ENCODE peak calls at places on chromosomes 16 and 17, in nine cellular contexts. G is transverse colon, B is Peyer's patch, N is adrenal gland, C is prostate gland, V is uterus, Z is H1, L is ovary, K is A549. A is an unnamed sample. For H3K4me1, the result is how much of the 10 kb centered on the place peaks cover.

GRCh38 chr17:2688351-2689342 is 22.9 kb downstream of the CLUH start:
- DNase-seq in Z (no peak), V (peak), G (no peak), L (no peak), K (no peak), N (peak), B (peak), C (no peak), A (peak)

GRCh38 chr17:59418732-59419166 is 87.3 kb downstream of the YPEL2 start:
- DNase-seq in L (no peak), G (no peak), B (no peak), V (peak), K (no peak), N (no peak), C (no peak), Z (no peak), A (no peak)

GRCh38 chr16:67372664-67373063 is 20.6 kb downstream of the TPPP3 start:
- DNase-seq in B (no peak), L (no peak), V (no peak), N (no peak), K (peak), G (no peak), C (no peak), Z (no peak), A (no peak)

GRCh38 chr16:26987631-26988030 is 79.1 kb upstream of the C16orf82 start:
- DNase-seq in Z (no peak), N (no peak), G (peak), B (peak), V (no peak), L (no peak), K (no peak), C (no peak), A (no peak)

GRCh38 chr17:48139948-48140347 is 32.4 kb downstream of the SNX11 start:
- DNase-seq in L (no peak), Z (no peak), V (no peak), B (peak), N (no peak), G (no peak), K (no peak), C (no peak), A (no peak)

GRCh38 chr17:65930140-65930715 is 261.7 kb downstream of the CEP112 start:
- DNase-seq in L (no peak), Z (no peak), B (no peak), G (no peak), V (no peak), K (no peak), C (no peak), N (no peak), A (no peak)

GRCh38 chr17:9824094-9824493 is 1.6 kb upstream of the GLP2R start:
- DNase-seq in G (no peak), L (no peak), C (no peak), K (peak), Z (no peak), N (no peak), B (no peak), V (no peak), A (no peak)

GRCh38 chr16:76446251-76446650 is 169.1 kb downstream of the CNTNAP4 start:
- DNase-seq in B (no peak), V (no peak), K (no peak), G (no peak), L (no peak), N (no peak), Z (no peak), C (no peak), A (no peak)

GRCh38 chr17:44204453-44204882 is 4.8 kb upstream of the ATXN7L3 start:
- DNase-seq in L (no peak), N (peak), B (no peak), Z (no peak), K (no peak), C (no peak), G (no peak), V (no peak), A (no peak)

GRCh38 chr17:68613739-68614298 is 12.7 kb upstream of the FAM20A start:
- DNase-seq in V (peak), Z (peak), N (no peak), L (no peak), C (no peak), G (no peak), K (peak), B (no peak), A (no peak)

GRCh38 chr17:78497115-78497540 is 80.1 kb downstream of the DNAH17 start:
- DNase-seq in B (peak), Z (peak), G (peak), V (peak), L (peak), C (peak), N (peak), K (peak), A (peak)

GRCh38 chr16:19926449-19927390 is 42.1 kb upstream of the GPRC5B start:
- DNase-seq in G (no peak), C (no peak), Z (no peak), N (no peak), K (peak), V (no peak), B (no peak), L (no peak), A (no peak)

GRCh38 chr17:6502142-6502541 is 54.2 kb downstream of the PITPNM3 start:
- DNase-seq in B (peak), N (no peak), G (no peak), V (no peak), K (no peak), Z (no peak), C (no peak), L (peak), A (no peak)

GRCh38 chr17:7173687-7174602 is 5.2 kb downstream of the ASGR1 start:
- DNase-seq in V (peak), N (peak), Z (peak), G (peak), K (no peak), C (peak), L (peak), B (no peak), A (peak)

GRCh38 chr16:7765079-7765550 is 432.5 kb downstream of the RBFOX1 start:
- DNase-seq in V (no peak), B (no peak), K (no peak), C (no peak), G (no peak), N (no peak), L (no peak), Z (peak), A (no peak)

GRCh38 chr17:78973196-78973595 is 6.5 kb downstream of the LGALS3BP start:
- DNase-seq in L (no peak), B (no peak), V (peak), C (no peak), K (no peak), N (no peak), G (no peak), Z (no peak), A (no peak)

DNA sequence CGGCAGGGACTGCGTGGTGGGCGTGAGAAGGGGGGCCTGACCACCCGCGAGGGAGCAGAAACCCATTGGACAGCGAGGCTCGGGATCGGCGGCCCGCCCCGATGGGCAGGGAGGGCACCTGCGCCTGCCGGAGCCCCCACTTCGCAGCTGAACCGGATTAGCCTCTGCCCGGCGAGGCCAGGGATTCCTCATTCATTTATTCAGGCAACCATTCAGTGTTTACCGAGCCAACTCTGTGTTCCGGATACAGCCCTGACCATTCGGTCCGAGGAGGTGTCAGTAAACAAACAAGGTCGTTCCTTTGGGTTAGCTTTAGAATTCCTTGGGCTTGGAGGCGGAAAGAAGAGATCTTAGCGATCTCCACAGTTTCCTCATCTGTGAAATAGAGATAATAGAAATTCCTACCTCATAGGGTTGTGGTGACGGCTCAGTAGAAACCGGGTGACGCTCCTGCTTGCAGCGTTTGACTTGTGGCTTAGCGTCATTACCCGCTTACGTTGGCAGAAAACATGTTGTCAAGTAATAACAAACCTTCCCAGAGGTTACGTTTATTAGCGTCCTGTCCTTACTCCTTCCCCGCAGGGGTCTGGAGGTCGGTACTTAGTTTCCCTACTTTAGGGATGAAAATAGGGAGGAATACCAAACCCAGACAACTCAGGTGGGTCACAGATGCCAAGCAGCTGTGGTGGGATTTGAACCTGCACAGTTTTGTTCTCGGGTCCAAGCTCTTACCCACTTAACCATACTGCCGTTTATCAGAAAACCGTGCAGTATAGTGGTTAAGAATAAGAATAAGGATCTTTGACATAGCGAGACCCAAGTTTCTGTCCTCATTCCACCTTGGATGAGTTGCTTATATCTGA is 893 bp downstream of the POLR3E start:
- DNase-seq in V (peak), C (peak), Z (no peak), N (peak), L (peak), K (peak), B (peak), G (peak), A (peak)
- TF ChIP-seq POLR2A in V (no peak), C (no peak), Z (peak), N (no peak), L (no peak), K (no peak), B (no peak), G (no peak), A (peak)

GRCh38 chr17:20189979-20190378 is 180.8 kb downstream of the SPECC1 start:
- DNase-seq in Z (no peak), C (no peak), G (no peak), B (no peak), V (no peak), K (no peak), N (no peak), L (no peak), A (no peak)
- H3K27ac ChIP-seq in Z (peak), C (no peak), G (peak), B (peak), V (no peak), K (no peak), N (peak), L (no peak), A (no peak)

DNA sequence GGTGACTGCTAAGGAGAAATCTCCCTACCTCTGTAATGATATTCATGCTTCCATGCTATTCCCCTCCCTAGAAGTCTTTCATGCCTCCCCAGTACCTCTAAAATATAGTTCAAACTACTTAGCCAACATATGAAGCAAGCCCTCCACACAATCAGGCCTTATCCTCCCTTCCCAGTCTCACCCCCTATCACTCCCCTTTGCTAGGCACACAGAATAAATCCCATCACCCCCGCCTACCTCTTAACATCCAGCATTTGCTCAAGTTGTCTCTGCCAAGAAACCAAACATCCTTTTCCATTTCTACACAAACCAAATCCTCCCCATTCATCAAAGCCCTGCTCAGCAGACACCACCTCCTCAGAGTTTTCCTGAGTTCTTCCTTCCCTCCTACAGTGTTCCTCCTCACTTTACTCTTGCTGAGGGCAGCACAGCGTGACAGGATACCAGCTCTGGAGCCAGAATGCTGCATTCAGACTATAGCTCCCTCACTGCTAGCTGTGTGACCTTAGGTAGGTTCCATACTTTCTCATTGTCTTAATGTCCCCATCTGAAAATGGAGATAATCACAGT is 7.0 kb downstream of the TOM1L2 start:
- DNase-seq in Z (no peak), V (no peak), L (no peak), K (no peak), G (no peak), B (no peak), C (no peak), N (no peak), A (no peak)
- H3K4me1 ChIP-seq in Z (under half), V (under half), L (under half), K (under half), G (under half), B (under half), C (under half), N (under half), A (under half)

GRCh38 chr17:1173456-1174370 is 6.1 kb downstream of the ABR start:
- DNase-seq in C (no peak), L (no peak), K (no peak), G (no peak), B (no peak), N (no peak), Z (no peak), V (no peak), A (no peak)
- TF ChIP-seq POLR2A in C (no peak), L (no peak), K (no peak), G (no peak), B (no peak), N (no peak), Z (no peak), V (no peak), A (no peak)

DNA sequence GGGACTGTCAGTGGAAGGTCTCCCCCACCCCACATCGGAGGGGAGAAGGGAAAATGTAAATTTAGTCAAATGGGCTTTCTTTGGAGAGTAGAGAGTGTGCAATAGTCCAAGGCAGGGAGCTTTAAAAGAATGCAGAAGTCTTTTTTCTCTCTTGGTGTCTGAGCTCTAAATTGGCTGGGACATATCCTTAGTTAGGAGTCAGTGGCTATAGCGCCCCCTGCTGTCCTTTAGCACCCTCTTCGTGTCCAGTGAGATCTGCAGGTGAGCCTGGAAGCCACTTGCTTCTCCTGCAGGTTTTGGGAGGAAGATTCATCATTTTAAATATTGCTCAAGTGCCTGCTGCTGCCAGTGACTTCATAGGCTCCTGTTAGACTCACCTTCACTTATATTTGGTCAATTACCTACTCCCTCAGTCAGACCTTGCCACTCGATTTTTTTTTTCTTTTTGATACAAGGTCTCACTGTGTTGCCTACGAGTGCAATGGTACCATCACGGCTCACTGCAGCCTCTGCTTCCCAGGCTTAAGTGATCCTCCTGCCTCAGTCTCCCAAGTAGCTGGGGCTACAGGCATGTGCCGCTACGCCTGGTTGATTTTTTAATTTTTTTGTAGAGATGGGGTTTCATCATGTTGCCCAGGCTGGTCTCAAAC is 174.8 kb downstream of the PRKCB start:
- DNase-seq in V (peak), L (peak), N (peak), C (peak), Z (peak), K (peak), B (peak), G (peak), A (peak)
- H3K27ac ChIP-seq in V (no peak), L (no peak), N (no peak), C (no peak), Z (no peak), K (no peak), B (no peak), G (no peak), A (no peak)

GRCh38 chr17:57092779-57093178 is 7.7 kb downstream of the AKAP1 start:
- DNase-seq in Z (no peak), G (no peak), V (peak), N (no peak), L (no peak), B (no peak), K (no peak), C (no peak), A (no peak)

GRCh38 chr17:57089391-57089790 is 4.3 kb downstream of the AKAP1 start:
- DNase-seq in Z (no peak), G (no peak), V (no peak), L (no peak), B (no peak), N (no peak), C (no peak), K (no peak), A (no peak)

GRCh38 chr17:57090560-57091185 is 5.6 kb downstream of the AKAP1 start:
- DNase-seq in K (no peak), Z (no peak), L (no peak), N (no peak), C (no peak), V (no peak), B (no peak), G (no peak), A (no peak)

GRCh38 chr17:57092171-57092570 is 7.1 kb downstream of the AKAP1 start:
- DNase-seq in B (no peak), N (no peak), V (peak), C (no peak), K (no peak), Z (no peak), L (no peak), G (no peak), A (no peak)

DNA sequence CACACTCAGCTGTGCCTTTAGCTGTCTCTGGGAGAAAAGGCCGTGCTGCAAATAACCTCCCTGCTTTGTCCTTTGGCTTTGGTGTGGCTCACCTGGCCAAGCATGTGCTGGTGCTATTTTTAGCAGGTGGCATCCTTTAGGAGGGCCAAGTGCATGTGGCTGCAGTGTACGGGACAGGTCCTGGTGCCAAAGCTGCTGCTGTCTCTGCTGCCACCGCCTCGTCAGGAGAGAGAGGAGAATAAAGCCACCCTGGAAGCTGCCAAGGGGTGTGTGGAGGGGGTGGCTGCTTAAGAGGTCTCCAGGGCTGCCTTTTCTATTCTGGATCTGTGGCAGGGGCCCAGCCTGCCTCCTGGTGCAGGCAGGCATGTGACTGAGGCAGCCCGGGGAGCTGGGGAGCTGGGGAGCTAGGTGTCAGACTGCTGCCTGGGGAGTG is 6.2 kb downstream of the AKAP1 start:
- DNase-seq in N (peak), K (no peak), Z (no peak), L (no peak), G (no peak), B (no peak), V (no peak), C (peak), A (peak)
- H3K4me1 ChIP-seq in N (under half), K (under half), Z (under half), L (under half), G (under half), B (half or more), V (under half), C (under half), A (half or more)